ENCODE peak calls at places on chromosomes 16 and 17, in six cellular contexts. G, F, O, B, R and L are unnamed samples.

GRCh38 chr17:36920032-36921000 is 17.0 kb upstream of the LHX1 start:
- DNase-seq in G (no peak), O (no peak), F (no peak), R (no peak), B (peak), L (peak)

GRCh38 chr17:8757189-8757588 is 1.2 kb downstream of the SPDYE4 start:
- DNase-seq in G (no peak), F (no peak), R (no peak), O (no peak), B (no peak), L (no peak)

GRCh38 chr16:54936086-54936978 is 5.7 kb downstream of the IRX5 start:
- DNase-seq in B (no peak), G (no peak), O (peak), F (peak), R (no peak), L (no peak)

GRCh38 chr16:89093602-89094251 is at the start of gene ACSF3:
- DNase-seq in O (peak), B (peak), G (peak), R (peak), F (peak), L (no peak)

GRCh38 chr17:33814852-33815251 is 440.2 kb upstream of the CCL2 start:
- DNase-seq in R (no peak), F (no peak), G (no peak), O (no peak), B (no peak), L (no peak)

GRCh38 chr16:85913141-85913601 is 14.2 kb downstream of the IRF8 start:
- DNase-seq in B (no peak), G (no peak), O (no peak), R (no peak), F (peak), L (no peak)

GRCh38 chr17:74759243-74759801 is 10.9 kb downstream of the NHERF1 start:
- DNase-seq in F (no peak), O (peak), G (no peak), B (no peak), R (no peak), L (no peak)

GRCh38 chr16:3458278-3458851 is 14.9 kb downstream of the NAA60 start:
- DNase-seq in O (no peak), F (peak), G (no peak), R (no peak), B (peak), L (no peak)

GRCh38 chr16:57600952-57601580 is 27.4 kb upstream of the ADGRG1 start:
- DNase-seq in R (no peak), F (no peak), G (no peak), O (no peak), B (no peak), L (no peak)

GRCh38 chr17:60107526-60108257 is 29.0 kb upstream of the HEATR6 start:
- DNase-seq in O (no peak), F (no peak), B (peak), R (no peak), G (no peak), L (no peak)

GRCh38 chr17:68383443-68384321 is 73.6 kb downstream of the WIPI1 start:
- DNase-seq in F (no peak), G (no peak), B (peak), O (peak), R (no peak), L (peak)

GRCh38 chr17:64054304-64054703 is 33.9 kb upstream of the ICAM2 start:
- DNase-seq in F (no peak), B (no peak), R (no peak), O (no peak), G (no peak), L (no peak)

GRCh38 chr17:59493867-59494266 is 71.5 kb upstream of the DHX40 start:
- DNase-seq in R (no peak), G (peak), O (no peak), B (peak), F (no peak), L (no peak)

GRCh38 chr16:24052466-24053324 is 203.4 kb upstream of the CACNG3 start:
- DNase-seq in G (no peak), F (no peak), B (no peak), O (no peak), R (no peak), L (no peak)

GRCh38 chr16:79677799-79678525 is 77.4 kb upstream of the MAF start:
- DNase-seq in F (no peak), O (no peak), G (no peak), B (no peak), R (no peak), L (no peak)

GRCh38 chr16:77965346-77965745 is 57.0 kb upstream of the CLEC3A start:
- DNase-seq in O (no peak), R (no peak), B (no peak), G (no peak), F (no peak), L (no peak)